ENCODE peak calls at places on chromosomes 12 and 14, in seven cellular contexts. One of them, this sample, is unnamed.
A peak's percentile ranks its signal among the peaks of the same experiment; 100 is the strongest.

GRCh38 chr12:27682534-27682933 is 13.7 kb upstream of the REP15 start:
- DNase-seq in pons: no peak
- DNase-seq in HFFc6: peak; percentile 13
- DNase-seq in HEK293T: no peak
- DNase-seq in activated T-cell treated with anti-CD3 and anti-CD28 coated beads for 24 hours: no peak
- DNase-seq in ovary: no peak
- DNase-seq in stimulated activated CD4-positive, alpha-beta T cell treated with anti-CD3 and anti-CD28 coated beads, Interleukin-1b, Interleukin-23, amount 100 ng/mL, for 24 hours: no peak
- DNase-seq in this sample: no peak

GRCh38 chr12:22459872-22460490 is 84.4 kb downstream of the C2CD5 start:
- DNase-seq in pons: peak; percentile 73
- DNase-seq in HFFc6: peak; percentile 48
- DNase-seq in HEK293T: peak; percentile 40
- DNase-seq in activated T-cell treated with anti-CD3 and anti-CD28 coated beads for 24 hours: no peak
- DNase-seq in ovary: no peak
- DNase-seq in stimulated activated CD4-positive, alpha-beta T cell treated with anti-CD3 and anti-CD28 coated beads, Interleukin-1b, Interleukin-23, amount 100 ng/mL, for 24 hours: no peak
- DNase-seq in this sample: peak; percentile 7

GRCh38 chr12:42002563-42002962 is 142.1 kb downstream of the GXYLT1 start:
- DNase-seq in pons: no peak
- DNase-seq in HFFc6: no peak
- DNase-seq in HEK293T: no peak
- DNase-seq in activated T-cell treated with anti-CD3 and anti-CD28 coated beads for 24 hours: no peak
- DNase-seq in ovary: no peak
- DNase-seq in stimulated activated CD4-positive, alpha-beta T cell treated with anti-CD3 and anti-CD28 coated beads, Interleukin-1b, Interleukin-23, amount 100 ng/mL, for 24 hours: no peak
- DNase-seq in this sample: no peak

GRCh38 chr12:75578546-75578945 is 67.1 kb upstream of the KRR1 start:
- DNase-seq in pons: no peak
- DNase-seq in HFFc6: no peak
- DNase-seq in HEK293T: no peak
- DNase-seq in activated T-cell treated with anti-CD3 and anti-CD28 coated beads for 24 hours: no peak
- DNase-seq in ovary: no peak
- DNase-seq in stimulated activated CD4-positive, alpha-beta T cell treated with anti-CD3 and anti-CD28 coated beads, Interleukin-1b, Interleukin-23, amount 100 ng/mL, for 24 hours: no peak
- DNase-seq in this sample: no peak

GRCh38 chr14:80930836-80931389 is 10.6 kb downstream of the CEP128 start:
- DNase-seq in pons: no peak
- DNase-seq in HFFc6: peak; percentile 82
- DNase-seq in HEK293T: no peak
- DNase-seq in activated T-cell treated with anti-CD3 and anti-CD28 coated beads for 24 hours: no peak
- DNase-seq in ovary: no peak
- DNase-seq in stimulated activated CD4-positive, alpha-beta T cell treated with anti-CD3 and anti-CD28 coated beads, Interleukin-1b, Interleukin-23, amount 100 ng/mL, for 24 hours: peak; percentile 35
- DNase-seq in this sample: no peak

GRCh38 chr14:24411468-24412454 is 13.0 kb downstream of the NYNRIN start:
- DNase-seq in pons: no peak
- DNase-seq in HFFc6: peak; percentile 23
- DNase-seq in HEK293T: peak; percentile 70
- DNase-seq in activated T-cell treated with anti-CD3 and anti-CD28 coated beads for 24 hours: no peak
- DNase-seq in ovary: peak; percentile 42
- DNase-seq in stimulated activated CD4-positive, alpha-beta T cell treated with anti-CD3 and anti-CD28 coated beads, Interleukin-1b, Interleukin-23, amount 100 ng/mL, for 24 hours: no peak
- DNase-seq in this sample: peak; percentile 69

GRCh38 chr12:81300454-81300853 is 222.6 kb downstream of the ACSS3 start:
- DNase-seq in pons: no peak
- DNase-seq in HFFc6: no peak
- DNase-seq in HEK293T: no peak
- DNase-seq in activated T-cell treated with anti-CD3 and anti-CD28 coated beads for 24 hours: no peak
- DNase-seq in ovary: no peak
- DNase-seq in stimulated activated CD4-positive, alpha-beta T cell treated with anti-CD3 and anti-CD28 coated beads, Interleukin-1b, Interleukin-23, amount 100 ng/mL, for 24 hours: no peak
- DNase-seq in this sample: peak; percentile 63

GRCh38 chr12:113825705-113826104 is 140.4 kb downstream of the RBM19 start:
- DNase-seq in pons: no peak
- DNase-seq in HFFc6: no peak
- DNase-seq in HEK293T: no peak
- DNase-seq in activated T-cell treated with anti-CD3 and anti-CD28 coated beads for 24 hours: no peak
- DNase-seq in ovary: no peak
- DNase-seq in stimulated activated CD4-positive, alpha-beta T cell treated with anti-CD3 and anti-CD28 coated beads, Interleukin-1b, Interleukin-23, amount 100 ng/mL, for 24 hours: no peak
- DNase-seq in this sample: peak; percentile 35

GRCh38 chr12:64773386-64773785 is 14.2 kb upstream of the GNS start:
- DNase-seq in pons: no peak
- DNase-seq in HFFc6: no peak
- DNase-seq in HEK293T: no peak
- DNase-seq in activated T-cell treated with anti-CD3 and anti-CD28 coated beads for 24 hours: no peak
- DNase-seq in ovary: no peak
- DNase-seq in stimulated activated CD4-positive, alpha-beta T cell treated with anti-CD3 and anti-CD28 coated beads, Interleukin-1b, Interleukin-23, amount 100 ng/mL, for 24 hours: no peak
- DNase-seq in this sample: no peak

GRCh38 chr14:61636792-61637191 is 58.5 kb upstream of the HIF1A start:
- DNase-seq in pons: no peak
- DNase-seq in HFFc6: no peak
- DNase-seq in HEK293T: no peak
- DNase-seq in activated T-cell treated with anti-CD3 and anti-CD28 coated beads for 24 hours: no peak
- DNase-seq in ovary: no peak
- DNase-seq in stimulated activated CD4-positive, alpha-beta T cell treated with anti-CD3 and anti-CD28 coated beads, Interleukin-1b, Interleukin-23, amount 100 ng/mL, for 24 hours: no peak
- DNase-seq in this sample: no peak

GRCh38 chr12:50626026-50626425 is 121.2 kb downstream of the DIP2B start:
- DNase-seq in pons: peak; percentile 72
- DNase-seq in HFFc6: no peak
- DNase-seq in HEK293T: no peak
- DNase-seq in activated T-cell treated with anti-CD3 and anti-CD28 coated beads for 24 hours: no peak
- DNase-seq in ovary: no peak
- DNase-seq in stimulated activated CD4-positive, alpha-beta T cell treated with anti-CD3 and anti-CD28 coated beads, Interleukin-1b, Interleukin-23, amount 100 ng/mL, for 24 hours: no peak
- DNase-seq in this sample: no peak

GRCh38 chr12:54981796-54982195 is 2.8 kb downstream of the TESPA1 start:
- DNase-seq in pons: no peak
- DNase-seq in HFFc6: no peak
- DNase-seq in HEK293T: no peak
- DNase-seq in activated T-cell treated with anti-CD3 and anti-CD28 coated beads for 24 hours: peak; percentile 41
- DNase-seq in ovary: no peak
- DNase-seq in stimulated activated CD4-positive, alpha-beta T cell treated with anti-CD3 and anti-CD28 coated beads, Interleukin-1b, Interleukin-23, amount 100 ng/mL, for 24 hours: peak; percentile 25
- DNase-seq in this sample: no peak

GRCh38 chr12:62862259-62862881 is 72.6 kb downstream of the PPM1H start:
- DNase-seq in pons: no peak
- DNase-seq in HFFc6: peak; percentile 39
- DNase-seq in HEK293T: no peak
- DNase-seq in activated T-cell treated with anti-CD3 and anti-CD28 coated beads for 24 hours: no peak
- DNase-seq in ovary: no peak
- DNase-seq in stimulated activated CD4-positive, alpha-beta T cell treated with anti-CD3 and anti-CD28 coated beads, Interleukin-1b, Interleukin-23, amount 100 ng/mL, for 24 hours: no peak
- DNase-seq in this sample: no peak

GRCh38 chr12:113918306-113918705 is 47.8 kb downstream of the RBM19 start:
- DNase-seq in pons: no peak
- DNase-seq in HFFc6: no peak
- DNase-seq in HEK293T: no peak
- DNase-seq in activated T-cell treated with anti-CD3 and anti-CD28 coated beads for 24 hours: no peak
- DNase-seq in ovary: no peak
- DNase-seq in stimulated activated CD4-positive, alpha-beta T cell treated with anti-CD3 and anti-CD28 coated beads, Interleukin-1b, Interleukin-23, amount 100 ng/mL, for 24 hours: no peak
- DNase-seq in this sample: no peak

GRCh38 chr12:4962539-4963486 is 53.1 kb downstream of the KCNA1 start:
- DNase-seq in pons: no peak
- DNase-seq in HFFc6: no peak
- DNase-seq in HEK293T: no peak
- DNase-seq in activated T-cell treated with anti-CD3 and anti-CD28 coated beads for 24 hours: no peak
- DNase-seq in ovary: no peak
- DNase-seq in stimulated activated CD4-positive, alpha-beta T cell treated with anti-CD3 and anti-CD28 coated beads, Interleukin-1b, Interleukin-23, amount 100 ng/mL, for 24 hours: no peak
- DNase-seq in this sample: no peak

GRCh38 chr12:121803861-121804416 is at the start of gene SETD1B:
- DNase-seq in pons: no peak
- DNase-seq in HFFc6: peak; percentile 54
- DNase-seq in HEK293T: no peak
- DNase-seq in activated T-cell treated with anti-CD3 and anti-CD28 coated beads for 24 hours: no peak
- DNase-seq in ovary: peak; percentile 73
- DNase-seq in stimulated activated CD4-positive, alpha-beta T cell treated with anti-CD3 and anti-CD28 coated beads, Interleukin-1b, Interleukin-23, amount 100 ng/mL, for 24 hours: no peak
- DNase-seq in this sample: peak; percentile 71